ENCODE peak calls at places on chromosomes 1 and 21, in six cellular contexts. K is cardiac muscle cell, Y is sigmoid colon, N is tibial artery, O is choroid plexus epithelial cell, E is ovary. B is an unnamed sample.

GRCh38 chr1:48931571-48932251 is 155.0 kb upstream of the BEND5 start:
- DNase-seq in K (no peak), Y (no peak), N (no peak), O (peak), E (no peak), B (no peak)

GRCh38 chr1:9629445-9630201 is 21.9 kb upstream of the PIK3CD start:
- DNase-seq in K (no peak), Y (no peak), N (peak), O (peak), E (peak), B (no peak)

GRCh38 chr21:29346281-29346680 is 47.6 kb downstream of the BACH1 start:
- DNase-seq in K (no peak), Y (no peak), N (no peak), O (no peak), E (no peak), B (no peak)

GRCh38 chr1:234975941-234976871 is 152.4 kb downstream of the TOMM20 start:
- DNase-seq in K (no peak), Y (peak), N (no peak), O (no peak), E (no peak), B (no peak)

GRCh38 chr21:16502273-16502672 is 772.5 kb downstream of the USP25 start:
- DNase-seq in K (no peak), Y (no peak), N (no peak), O (no peak), E (no peak), B (no peak)

GRCh38 chr1:202037706-202038296 is 27.4 kb downstream of the ELF3 start:
- DNase-seq in K (no peak), Y (no peak), N (no peak), O (peak), E (no peak), B (peak)

GRCh38 chr1:247112479-247112781 is 8.3 kb upstream of the ZNF669 start:
- DNase-seq in K (no peak), Y (no peak), N (no peak), O (no peak), E (no peak), B (no peak)

GRCh38 chr21:29721964-29722363 is 217.8 kb downstream of the GRIK1 start:
- DNase-seq in K (no peak), Y (no peak), N (no peak), O (no peak), E (no peak), B (no peak)

GRCh38 chr1:194268839-194269238 is 1082.4 kb upstream of the B3GALT2 start:
- DNase-seq in K (no peak), Y (no peak), N (no peak), O (peak), E (no peak), B (no peak)

GRCh38 chr1:92844439-92844838 is 12.6 kb downstream of the RPL5 start:
- DNase-seq in K (no peak), Y (no peak), N (no peak), O (no peak), E (no peak), B (no peak)

GRCh38 chr1:70134148-70134547 is 71.2 kb downstream of the LRRC40 start:
- DNase-seq in K (no peak), Y (no peak), N (no peak), O (no peak), E (no peak), B (no peak)

GRCh38 chr1:145872421-145872891 is 13.2 kb downstream of the ANKRD35 start:
- DNase-seq in K (no peak), Y (peak), N (peak), O (peak), E (no peak), B (no peak)

GRCh38 chr1:58063095-58063494 is 483.4 kb downstream of the OMA1 start:
- DNase-seq in K (no peak), Y (no peak), N (no peak), O (no peak), E (no peak), B (no peak)

GRCh38 chr1:58060548-58061170 is 485.9 kb downstream of the OMA1 start:
- DNase-seq in K (no peak), Y (no peak), N (no peak), O (no peak), E (no peak), B (no peak)

GRCh38 chr1:58062635-58063034 is 483.9 kb downstream of the OMA1 start:
- DNase-seq in K (no peak), Y (no peak), N (no peak), O (no peak), E (no peak), B (no peak)

DNA sequence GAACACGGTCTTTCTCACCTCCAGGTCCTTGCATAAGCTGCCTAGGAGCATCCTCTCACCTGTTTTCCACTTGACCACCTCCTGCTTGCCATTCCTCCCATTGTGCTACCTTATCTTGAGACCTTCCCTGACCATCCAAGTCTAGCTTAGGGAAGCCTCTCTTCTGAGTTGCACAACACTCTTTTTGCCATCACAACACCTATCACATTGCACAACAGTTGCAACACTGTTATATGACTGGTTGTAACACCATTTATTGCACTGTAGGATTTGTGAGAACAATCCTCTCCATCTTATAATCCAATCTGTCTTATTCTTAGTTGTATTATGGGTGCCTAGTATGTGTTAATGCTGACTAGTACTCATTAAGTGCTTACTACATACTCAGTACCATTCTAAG is 488.7 kb downstream of the OMA1 start:
- DNase-seq in K (no peak), Y (no peak), N (no peak), O (no peak), E (no peak), B (no peak)
- H3K4me3 ChIP-seq in K (no peak), Y (no peak), N (no peak), O (no peak), E (no peak), B (no peak)

DNA sequence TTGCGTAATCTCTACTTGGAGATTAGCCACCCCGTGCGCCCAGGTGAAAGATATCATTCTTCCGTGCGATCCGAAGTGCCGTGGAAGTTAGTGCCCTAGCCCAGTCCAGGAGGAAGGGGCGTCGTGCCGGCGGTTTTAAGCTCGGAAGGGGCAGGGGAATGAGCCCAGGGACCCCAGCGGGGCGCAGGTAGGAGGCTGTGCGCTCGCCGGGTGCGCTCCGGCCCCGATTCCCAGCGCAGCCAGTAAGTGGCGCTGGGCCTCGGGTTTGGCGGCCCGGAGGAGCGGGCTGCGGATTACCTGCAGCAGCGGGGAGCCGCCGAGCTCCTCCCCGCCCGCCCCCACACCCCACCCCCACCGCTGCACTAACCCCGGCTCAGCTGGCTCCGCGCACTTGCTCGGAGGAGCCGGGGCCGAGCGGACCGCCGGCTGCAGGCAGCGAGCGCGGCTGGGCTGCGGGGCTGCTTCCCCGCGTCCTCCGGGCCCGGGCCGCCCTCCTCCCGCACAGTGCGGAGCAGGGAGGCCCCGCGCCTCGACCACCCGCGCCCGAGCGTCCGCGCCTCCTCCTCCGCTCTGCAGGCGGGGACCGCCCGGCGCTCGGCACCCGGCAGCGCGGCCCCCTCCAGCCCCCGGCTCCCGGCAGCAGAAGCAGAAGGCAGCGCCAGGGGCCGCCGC is at the start of gene RYR2:
- DNase-seq in K (peak), Y (no peak), N (peak), O (peak), E (peak), B (no peak)
- TF ChIP-seq CTCF in K (peak), Y (peak), N (peak), O (peak), E (peak), B (no peak)

DNA sequence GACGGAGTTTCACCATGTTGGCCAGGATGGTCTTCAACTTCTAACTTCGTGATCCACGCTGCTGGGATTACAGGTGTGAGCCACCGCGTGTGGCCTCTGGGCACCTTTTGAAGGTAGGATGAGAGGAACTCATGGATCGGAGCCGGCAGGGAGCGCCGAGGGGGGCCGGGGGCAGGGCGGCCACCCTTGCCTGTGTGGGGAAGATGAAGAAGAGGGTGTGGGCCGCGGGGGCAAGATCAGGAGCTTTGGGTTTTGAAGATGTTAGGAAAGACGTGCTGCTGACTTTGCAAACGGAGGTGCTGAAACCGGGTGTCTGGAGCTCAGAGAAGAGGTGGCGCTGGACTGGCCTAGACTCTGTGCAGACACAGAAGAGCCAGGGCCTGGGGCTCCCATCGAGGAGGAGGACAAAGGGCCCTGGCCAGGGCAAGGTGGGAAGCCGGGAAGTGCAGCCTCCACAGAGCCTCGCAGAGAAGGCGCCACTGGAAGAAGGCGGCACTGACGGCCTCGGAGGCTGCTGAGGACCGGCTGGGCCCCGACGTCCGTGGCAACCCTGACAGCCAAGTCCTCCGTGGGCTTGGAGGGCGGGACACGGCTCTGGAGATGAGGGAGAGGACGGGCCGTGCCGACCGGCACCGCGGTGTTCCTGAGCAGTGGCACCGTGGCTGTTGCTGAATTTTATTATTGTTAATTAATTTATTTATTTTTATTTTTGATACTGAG is 13.7 kb downstream of the RNF223 start:
- DNase-seq in K (no peak), Y (no peak), N (no peak), O (no peak), E (no peak), B (no peak)
- H3K4me3 ChIP-seq in K (no peak), Y (no peak), N (no peak), O (no peak), E (no peak), B (no peak)

GRCh38 chr1:230030122-230030821 is 36.8 kb upstream of the GALNT2 start:
- DNase-seq in K (no peak), Y (no peak), N (no peak), O (no peak), E (no peak), B (no peak)

GRCh38 chr1:230031131-230031530 is 35.9 kb upstream of the GALNT2 start:
- DNase-seq in K (no peak), Y (no peak), N (no peak), O (peak), E (no peak), B (no peak)

GRCh38 chr1:230026572-230026971 is 40.5 kb upstream of the GALNT2 start:
- DNase-seq in K (no peak), Y (no peak), N (no peak), O (no peak), E (no peak), B (no peak)

GRCh38 chr1:230029244-230029643 is 37.8 kb upstream of the GALNT2 start:
- DNase-seq in K (no peak), Y (no peak), N (no peak), O (no peak), E (no peak), B (no peak)

GRCh38 chr1:230028602-230029223 is 38.3 kb upstream of the GALNT2 start:
- DNase-seq in K (no peak), Y (no peak), N (no peak), O (no peak), E (no peak), B (no peak)
- TF ChIP-seq CTCF in K (no peak), Y (no peak), N (no peak), O (no peak), E (no peak), B (no peak)

DNA sequence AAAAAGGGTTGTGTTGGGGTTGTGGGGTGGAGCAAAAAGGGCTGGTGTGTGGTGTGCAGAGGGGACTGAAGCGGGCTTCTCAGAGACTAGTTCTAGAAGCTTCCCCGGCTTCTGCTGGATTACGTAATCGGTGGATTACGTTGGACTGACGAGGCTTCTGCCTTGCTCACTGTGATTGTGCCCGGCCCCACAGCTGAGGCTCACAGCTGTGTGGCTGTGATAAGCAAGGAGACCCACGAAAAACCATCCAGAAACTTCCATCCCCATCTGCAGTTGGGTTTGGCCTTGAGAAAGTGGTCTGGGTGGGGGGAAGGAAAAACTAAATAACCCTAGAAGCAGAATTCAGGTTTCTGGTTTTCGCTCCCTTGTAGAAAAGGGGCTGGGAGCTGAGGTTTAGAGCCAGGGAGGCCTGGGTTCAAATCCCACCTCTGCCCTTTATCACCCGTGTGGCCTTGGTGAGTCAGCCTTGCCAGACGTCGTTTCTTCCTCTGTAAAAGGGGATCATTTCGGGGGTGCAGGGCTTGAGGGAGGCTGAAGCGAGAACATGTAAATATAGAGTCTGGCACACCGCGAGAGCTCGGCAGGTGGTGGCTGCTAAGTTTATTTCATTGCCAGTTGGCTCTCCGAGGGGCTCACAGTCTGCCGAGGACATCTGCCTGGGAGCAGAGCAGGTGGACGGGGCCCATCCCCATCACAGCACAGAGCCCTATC is 30.4 kb upstream of the DISP3 start:
- DNase-seq in K (no peak), Y (no peak), N (no peak), O (no peak), E (no peak), B (no peak)
- H3K4me3 ChIP-seq in K (no peak), Y (no peak), N (no peak), O (no peak), E (no peak), B (no peak)

GRCh38 chr21:27647401-27647800 is 680.5 kb upstream of the ADAMTS5 start:
- DNase-seq in K (no peak), Y (no peak), N (no peak), O (peak), E (no peak), B (no peak)

GRCh38 chr21:27648560-27648959 is 681.7 kb upstream of the ADAMTS5 start:
- DNase-seq in K (no peak), Y (no peak), N (no peak), O (peak), E (no peak), B (peak)

GRCh38 chr21:27649323-27649722 is 682.4 kb upstream of the ADAMTS5 start:
- DNase-seq in K (no peak), Y (no peak), N (no peak), O (peak), E (no peak), B (peak)

GRCh38 chr21:27647921-27648320 is 681.0 kb upstream of the ADAMTS5 start:
- DNase-seq in K (no peak), Y (no peak), N (no peak), O (peak), E (no peak), B (no peak)

GRCh38 chr21:27649746-27650145 is 682.9 kb upstream of the ADAMTS5 start:
- DNase-seq in K (no peak), Y (no peak), N (no peak), O (no peak), E (no peak), B (no peak)
- TF ChIP-seq CTCF in K (no peak), Y (no peak), N (no peak), O (no peak), E (no peak), B (no peak)